ENCODE peak calls at places on chromosomes 3 and 15, in eight cellular contexts. O, G, P, A, L, N, J and X are unnamed samples.

GRCh38 chr3:140545197-140545596 is 132.7 kb upstream of the TRIM42 start:
- DNase-seq in O (no peak), G (no peak), P (no peak), A (no peak), L (no peak), N (no peak), J (no peak), X (no peak)

GRCh38 chr15:72487070-72487797 is 13.1 kb downstream of the ARIH1 start:
- DNase-seq in O (no peak), G (no peak), P (no peak), A (no peak), L (no peak), N (no peak), J (no peak), X (no peak)

GRCh38 chr3:85483986-85484385 is 525.2 kb downstream of the CADM2 start:
- DNase-seq in O (no peak), G (no peak), P (no peak), A (no peak), L (no peak), N (no peak), J (no peak), X (no peak)

GRCh38 chr3:27589795-27590194 is 105.6 kb upstream of the SLC4A7 start:
- DNase-seq in O (no peak), G (no peak), P (no peak), A (no peak), L (no peak), N (no peak), J (no peak), X (no peak)

GRCh38 chr3:126549861-126550487 is 8.8 kb downstream of the C3orf22 start:
- DNase-seq in O (no peak), G (no peak), P (no peak), A (peak; percentile 62), L (no peak), N (peak; percentile 2), J (peak; percentile 37), X (no peak)

GRCh38 chr15:73988075-73988969 is 3.8 kb downstream of the STOML1 start:
- DNase-seq in O (peak; percentile 38), G (no peak), P (no peak), A (no peak), L (no peak), N (no peak), J (no peak), X (no peak)

GRCh38 chr3:42711491-42712343 is 9.1 kb upstream of the HHATL start:
- DNase-seq in O (peak; percentile 12), G (no peak), P (peak; percentile 46), A (peak; percentile 43), L (no peak), N (no peak), J (peak; percentile 32), X (no peak)

GRCh38 chr15:70271422-70272088 is 173.8 kb upstream of the TLE3 start:
- DNase-seq in O (peak; percentile 92), G (peak; percentile 92), P (no peak), A (peak; percentile 23), L (no peak), N (peak; percentile 22), J (no peak), X (peak; percentile 30)

GRCh38 chr3:194185225-194185624 is 49.3 kb downstream of the HES1 start:
- DNase-seq in O (no peak), G (no peak), P (no peak), A (no peak), L (no peak), N (no peak), J (no peak), X (no peak)

GRCh38 chr3:11600501-11601282 is 43.0 kb downstream of the VGLL4 start:
- DNase-seq in O (peak; percentile 93), G (peak; percentile 61), P (no peak), A (no peak), L (peak; percentile 61), N (peak; percentile 65), J (peak; percentile 72), X (no peak)

GRCh38 chr3:37594873-37595783 is 266.6 kb upstream of the CTDSPL start:
- DNase-seq in O (no peak), G (no peak), P (no peak), A (no peak), L (no peak), N (no peak), J (no peak), X (no peak)

GRCh38 chr15:84886211-84886983 is 1.9 kb downstream of the SLC28A1 start:
- DNase-seq in O (no peak), G (no peak), P (no peak), A (no peak), L (peak; percentile 20), N (no peak), J (peak; percentile 75), X (no peak)

GRCh38 chr3:33779751-33780150 is 18.7 kb upstream of the PDCD6IP start:
- DNase-seq in O (no peak), G (no peak), P (no peak), A (no peak), L (no peak), N (no peak), J (no peak), X (no peak)

GRCh38 chr3:120304569-120305090 is 19.6 kb upstream of the GPR156 start:
- DNase-seq in O (no peak), G (no peak), P (no peak), A (no peak), L (no peak), N (no peak), J (no peak), X (no peak)

GRCh38 chr3:46695962-46696922 is 2.8 kb upstream of the ALS2CL start:
- DNase-seq in O (no peak), G (no peak), P (no peak), A (no peak), L (peak; percentile 41), N (no peak), J (no peak), X (no peak)

GRCh38 chr3:12394516-12395271 is 89.6 kb upstream of the TSEN2 start:
- DNase-seq in O (no peak), G (no peak), P (no peak), A (no peak), L (no peak), N (no peak), J (no peak), X (no peak)

GRCh38 chr3:52468336-52468735 is 12.9 kb downstream of the NISCH start:
- DNase-seq in O (no peak), G (no peak), P (no peak), A (no peak), L (no peak), N (no peak), J (no peak), X (no peak)

GRCh38 chr15:36370735-36371115 is 208.7 kb upstream of the CDIN1 start:
- DNase-seq in O (peak; percentile 70), G (peak; percentile 50), P (no peak), A (no peak), L (no peak), N (no peak), J (no peak), X (no peak)

GRCh38 chr3:149480326-149481017 is 6.0 kb downstream of the TM4SF4 start:
- DNase-seq in O (peak; percentile 95), G (peak; percentile 76), P (no peak), A (peak; percentile 87), L (peak; percentile 89), N (peak; percentile 81), J (peak; percentile 87), X (peak; percentile 91)

GRCh38 chr15:52134502-52135144 is 22.0 kb upstream of the BCL2L10 start:
- DNase-seq in O (no peak), G (no peak), P (no peak), A (no peak), L (peak; percentile 93), N (peak; percentile 36), J (peak; percentile 80), X (no peak)

GRCh38 chr15:96374494-96374893 is 44.0 kb downstream of the NR2F2 start:
- DNase-seq in O (no peak), G (no peak), P (no peak), A (no peak), L (no peak), N (no peak), J (no peak), X (no peak)

GRCh38 chr3:66836363-66837152 is 161.5 kb upstream of the KBTBD8 start:
- DNase-seq in O (no peak), G (no peak), P (no peak), A (no peak), L (no peak), N (no peak), J (no peak), X (no peak)
- TF ChIP-seq CTCF in O (peak; percentile 16), G (peak; percentile 39), P (no peak), A (no peak), L (peak; percentile 59), N (peak; percentile 16), J (no peak), X (peak; percentile 42)

GRCh38 chr3:196051336-196052076 is 30.4 kb downstream of the TFRC start:
- DNase-seq in O (no peak), G (no peak), P (no peak), A (no peak), L (no peak), N (no peak), J (no peak), X (no peak)
- TF ChIP-seq POLR2A in O (no peak), G (no peak), P (no peak), A (no peak), L (no peak), N (no peak), J (no peak), X (no peak)

GRCh38 chr3:217436-217835 is 20.9 kb downstream of the CHL1 start:
- DNase-seq in O (no peak), G (no peak), P (no peak), A (no peak), L (no peak), N (no peak), J (no peak), X (no peak)
- H3K9me3 ChIP-seq in O (no peaks in the 10 kb centered on the region), G (peaks cover 23% of the 10 kb centered on the region), P (no peaks in the 10 kb centered on the region), A (peaks cover 2% of the 10 kb centered on the region), L (no peaks in the 10 kb centered on the region), N (no peaks in the 10 kb centered on the region), J (no peaks in the 10 kb centered on the region), X (no peaks in the 10 kb centered on the region)

GRCh38 chr3:16147226-16147625 is 27.3 kb upstream of the GALNT15 start:
- DNase-seq in O (peak; percentile 22), G (no peak), P (no peak), A (no peak), L (no peak), N (no peak), J (no peak), X (no peak)

GRCh38 chr3:16150285-16150684 is 24.2 kb upstream of the GALNT15 start:
- DNase-seq in O (no peak), G (no peak), P (no peak), A (no peak), L (no peak), N (no peak), J (no peak), X (no peak)

GRCh38 chr3:16151109-16151508 is 23.4 kb upstream of the GALNT15 start:
- DNase-seq in O (peak; percentile 19), G (no peak), P (no peak), A (no peak), L (peak; percentile 45), N (peak; percentile 38), J (peak; percentile 68), X (peak; percentile 85)

GRCh38 chr3:16148213-16148612 is 26.3 kb upstream of the GALNT15 start:
- DNase-seq in O (no peak), G (no peak), P (no peak), A (no peak), L (no peak), N (no peak), J (no peak), X (no peak)

DNA sequence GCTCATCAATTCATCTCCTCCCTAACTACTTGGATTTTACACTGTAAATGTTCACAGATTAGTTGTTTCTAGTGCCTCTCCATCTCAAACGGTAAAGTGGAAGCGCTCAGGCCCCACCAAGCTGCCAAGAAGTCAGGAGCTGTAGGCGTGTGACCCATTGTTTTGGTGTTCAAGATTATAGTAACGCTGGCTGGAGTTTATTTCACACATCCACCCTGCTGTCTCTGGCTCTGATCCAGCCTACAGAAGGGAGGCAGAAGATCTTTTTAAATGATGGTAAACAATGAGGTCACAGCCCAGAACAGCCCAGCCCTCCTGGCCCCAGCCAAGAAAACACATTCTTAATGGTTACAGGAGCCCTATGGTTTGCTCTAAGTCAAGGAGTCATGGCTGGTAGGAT is 25.7 kb upstream of the GALNT15 start:
- DNase-seq in O (peak; percentile 62), G (no peak), P (no peak), A (no peak), L (peak; percentile 29), N (peak; percentile 65), J (peak; percentile 80), X (peak; percentile 94)
- TF ChIP-seq CTCF in O (no peak), G (no peak), P (no peak), A (no peak), L (no peak), N (no peak), J (no peak), X (no peak)